ENCODE peak calls at places on chromosomes 13 and 19, in six cellular contexts. Z is NT2/D1; K is suprapubic skin; H is GM23338; L is CD8-positive, alpha-beta memory T cell; I is body of pancreas. M is an unnamed sample. For H3K36me3, the result is how much of the 10 kb centered on the place peaks cover.

GRCh38 chr19:19137556-19138109 is 645 bp downstream of the TMEM161A start:
- DNase-seq in Z (no peak), K (no peak), H (peak), L (no peak), I (no peak), M (peak)

GRCh38 chr19:46413262-46414031 is at the start of gene CCDC8:
- DNase-seq in Z (peak), K (no peak), H (peak), L (no peak), I (peak), M (peak)

GRCh38 chr13:72686766-72687165 is 40.7 kb downstream of the MZT1 start:
- DNase-seq in Z (no peak), K (no peak), H (no peak), L (no peak), I (no peak), M (no peak)

GRCh38 chr13:114161644-114162532 is 17.2 kb upstream of the CFAP97D2 start:
- DNase-seq in Z (no peak), K (no peak), H (no peak), L (no peak), I (peak), M (no peak)

GRCh38 chr13:94956407-94957110 is 244.2 kb upstream of the SOX21 start:
- DNase-seq in Z (no peak), K (no peak), H (no peak), L (no peak), I (no peak), M (no peak)

GRCh38 chr19:14544977-14545715 is 15.8 kb downstream of the TECR start:
- DNase-seq in Z (no peak), K (no peak), H (no peak), L (no peak), I (peak), M (peak)

GRCh38 chr13:114015608-114016295 is 41.9 kb upstream of the C13orf46 start:
- DNase-seq in Z (no peak), K (no peak), H (no peak), L (no peak), I (no peak), M (peak)

GRCh38 chr19:29845576-29846176 is 33.9 kb downstream of the CCNE1 start:
- DNase-seq in Z (no peak), K (no peak), H (peak), L (peak), I (no peak), M (peak)

GRCh38 chr19:17542042-17542441 is 13.4 kb upstream of the COLGALT1 start:
- DNase-seq in Z (no peak), K (no peak), H (no peak), L (no peak), I (no peak), M (no peak)

GRCh38 chr13:76271728-76272232 is 614.4 kb downstream of the KCTD12 start:
- DNase-seq in Z (no peak), K (no peak), H (no peak), L (no peak), I (no peak), M (no peak)
- H3K36me3 ChIP-seq in Z (under half), K (under half), H (under half), L (under half), I (under half), M (under half)

GRCh38 chr19:39826311-39826945 is 7.5 kb downstream of the DYRK1B start:
- DNase-seq in Z (no peak), K (no peak), H (no peak), L (no peak), I (no peak), M (no peak)
- H3K36me3 ChIP-seq in Z (half or more), K (half or more), H (under half), L (under half), I (under half), M (half or more)

GRCh38 chr13:39910833-39911232 is 255.4 kb downstream of the COG6 start:
- DNase-seq in Z (no peak), K (no peak), H (no peak), L (no peak), I (no peak), M (no peak)
- H3K36me3 ChIP-seq in Z (under half), K (under half), H (under half), L (under half), I (under half), M (under half)

DNA sequence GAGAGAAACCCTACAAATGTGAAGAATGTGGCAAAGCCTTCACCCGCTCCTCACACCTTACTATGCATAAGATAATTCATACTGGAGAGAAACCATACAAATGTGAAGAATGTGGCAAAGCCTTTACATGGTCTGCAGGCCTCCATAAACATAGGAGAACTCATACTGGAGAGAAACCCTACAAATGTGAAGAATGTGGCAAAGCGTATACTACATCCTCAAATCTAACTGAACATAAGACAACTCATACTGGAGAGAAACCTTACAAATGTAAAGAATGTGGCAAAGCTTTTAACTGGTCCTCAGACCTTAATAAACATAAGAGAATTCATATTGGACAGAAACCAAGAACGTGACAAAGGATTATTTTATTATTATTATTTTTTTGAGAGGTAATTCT is 30.7 kb downstream of the ZNF486 start:
- DNase-seq in Z (no peak), K (no peak), H (no peak), L (no peak), I (no peak), M (no peak)
- H3K36me3 ChIP-seq in Z (under half), K (under half), H (under half), L (under half), I (under half), M (under half)

DNA sequence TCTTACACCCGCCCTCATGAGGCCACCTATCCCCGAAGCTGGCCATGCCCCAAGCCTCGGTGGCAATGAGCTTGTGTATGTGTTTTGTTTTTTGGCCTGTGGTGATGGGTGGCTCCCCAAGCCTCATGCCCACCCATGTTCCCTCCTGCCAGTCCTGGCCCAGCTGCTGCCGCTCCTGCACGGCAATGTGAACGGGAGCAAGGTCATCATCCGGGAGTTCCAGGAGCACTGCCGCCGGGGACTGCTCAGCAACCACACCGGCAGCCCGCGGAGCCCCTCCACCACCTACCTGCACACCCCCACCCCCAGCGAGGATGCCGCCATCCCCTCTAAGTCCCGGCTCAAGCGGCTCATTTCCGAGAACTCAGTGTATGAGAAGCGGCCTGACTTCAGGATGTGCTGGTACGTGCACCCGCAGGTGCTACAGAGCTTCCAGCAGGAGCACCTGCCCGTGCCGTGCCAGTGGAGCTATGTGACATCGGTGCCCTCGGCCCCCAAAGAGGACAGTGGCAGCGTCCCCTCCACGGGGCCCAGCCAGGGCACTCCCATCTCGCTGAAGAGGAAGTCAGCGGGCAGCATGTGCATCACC is 24.6 kb downstream of the UBXN6 start:
- DNase-seq in Z (no peak), K (no peak), H (no peak), L (no peak), I (no peak), M (no peak)
- H3K36me3 ChIP-seq in Z (half or more), K (half or more), H (half or more), L (under half), I (under half), M (under half)